ENCODE peak calls at places on chromosomes 11 and 22, in nine cellular contexts. H is HT1080, T is psoas muscle, Z is fibroblast of pulmonary artery, V is fibroblast of mammary gland, L is RWPE1, Q is cerebellum, E is coronary artery, R is AG08395. N is an unnamed sample.

GRCh38 chr11:110435780-110436717 is 6.3 kb downstream of the FDX1 start:
- DNase-seq in H (no peak), E (no peak), Z (peak; percentile 48), R (peak; percentile 2), T (no peak), L (no peak), V (peak; percentile 58), Q (no peak), N (peak; percentile 50)

GRCh38 chr11:14371249-14371648 is 12.3 kb upstream of the RRAS2 start:
- DNase-seq in T (no peak), H (no peak), E (no peak), L (no peak), R (no peak), Q (no peak), Z (no peak), V (no peak), N (no peak)

GRCh38 chr11:3188496-3189192 is 23.5 kb upstream of the OSBPL5 start:
- DNase-seq in H (no peak), T (no peak), E (peak; percentile 62), Q (no peak), R (no peak), L (no peak), V (no peak), Z (no peak), N (no peak)

GRCh38 chr22:46401370-46401769 is 65.9 kb downstream of the TRMU start:
- DNase-seq in H (no peak), T (no peak), Z (no peak), Q (no peak), L (no peak), R (no peak), E (no peak), V (no peak), N (no peak)

GRCh38 chr22:48800886-48801607 is 1026.6 kb downstream of the BRD1 start:
- DNase-seq in T (no peak), L (no peak), R (no peak), Z (no peak), V (no peak), Q (no peak), H (no peak), E (peak; percentile 36), N (no peak)

GRCh38 chr11:126341760-126342161 is 13.7 kb upstream of the ST3GAL4 start:
- DNase-seq in Q (no peak), T (no peak), Z (peak; percentile 72), L (peak; percentile 71), E (no peak), H (peak; percentile 93), V (peak; percentile 71), R (peak; percentile 59), N (peak; percentile 68)

GRCh38 chr11:36251716-36252307 is 37.4 kb downstream of the COMMD9 start:
- DNase-seq in R (no peak), T (no peak), E (no peak), V (no peak), Z (no peak), L (no peak), Q (no peak), H (no peak), N (no peak)

GRCh38 chr11:73556966-73557365 is 40.9 kb downstream of the FAM168A start:
- DNase-seq in E (no peak), H (no peak), Z (no peak), V (no peak), R (no peak), Q (no peak), T (no peak), L (no peak), N (no peak)

GRCh38 chr11:97110376-97110775 is 720.6 kb downstream of the JRKL start:
- DNase-seq in V (no peak), Q (no peak), T (no peak), L (no peak), R (no peak), E (no peak), H (peak; percentile 15), Z (peak; percentile 31), N (no peak)

GRCh38 chr11:109423114-109423859 is 1.3 kb downstream of the C11orf87 start:
- DNase-seq in Q (peak; percentile 32), H (peak; percentile 31), T (no peak), L (no peak), E (no peak), R (peak; percentile 29), Z (peak; percentile 15), V (no peak), N (peak; percentile 45)

N was measured in fibroblast of the aortic adventitia.